ENCODE peak calls at places on chromosomes 4 and X, in eight cellular contexts. T, G, Y, S, H, F, K and X are unnamed samples.

GRCh38 chr4:187128971-187129370 is 405.3 kb upstream of the FAT1 start:
- DNase-seq in T (no peak), G (no peak), Y (no peak), S (no peak), H (no peak), F (no peak), K (no peak), X (no peak)

GRCh38 chrX:102712216-102712966 is at the start of gene GPRASP2:
- DNase-seq in T (peak; percentile 58), G (no peak), Y (peak; percentile 72), S (peak; percentile 30), H (peak; percentile 48), F (peak; percentile 19), K (no peak), X (peak; percentile 56)

GRCh38 chr4:56681158-56681848 is at the start of gene HOPX:
- DNase-seq in T (no peak), G (peak; percentile 30), Y (no peak), S (peak; percentile 67), H (peak; percentile 23), F (peak; percentile 15), K (peak; percentile 60), X (no peak)

GRCh38 chrX:106919932-106920452 is at the start of gene CLDN2:
- DNase-seq in T (peak; percentile 64), G (no peak), Y (no peak), S (no peak), H (no peak), F (no peak), K (no peak), X (peak; percentile 71)

GRCh38 chr4:54840430-54840829 is 182.7 kb downstream of the KIT start:
- DNase-seq in T (no peak), G (no peak), Y (no peak), S (no peak), H (no peak), F (no peak), K (no peak), X (no peak)

GRCh38 chrX:70476934-70477733 is 32.5 kb downstream of the DLG3 start:
- DNase-seq in T (peak; percentile 59), G (no peak), Y (no peak), S (peak; percentile 68), H (peak; percentile 74), F (peak; percentile 55), K (no peak), X (no peak)

GRCh38 chr4:155473420-155474095 is 96.8 kb upstream of the MAP9 start:
- DNase-seq in T (no peak), G (no peak), Y (no peak), S (no peak), H (no peak), F (peak; percentile 93), K (no peak), X (no peak)

GRCh38 chrX:11564546-11564945 is 101.2 kb downstream of the ARHGAP6 start:
- DNase-seq in T (no peak), G (no peak), Y (no peak), S (no peak), H (no peak), F (no peak), K (no peak), X (no peak)

GRCh38 chrX:105226499-105226898 is 6.0 kb upstream of the TEX13A start:
- DNase-seq in T (peak; percentile 46), G (no peak), Y (no peak), S (no peak), H (no peak), F (no peak), K (no peak), X (no peak)

GRCh38 chrX:119118780-119119395 is 8.7 kb downstream of the KIAA1210 start:
- DNase-seq in T (peak; percentile 67), G (peak; percentile 3), Y (peak; percentile 57), S (peak; percentile 54), H (peak; percentile 22), F (peak; percentile 60), K (no peak), X (peak; percentile 67)

GRCh38 chr4:51862781-51863180 is 19.8 kb downstream of the DCUN1D4 start:
- DNase-seq in T (no peak), G (no peak), Y (no peak), S (no peak), H (no peak), F (no peak), K (no peak), X (no peak)

GRCh38 chr4:100095729-100096595 is 94.3 kb downstream of the DDIT4L start:
- DNase-seq in T (peak; percentile 83), G (peak; percentile 14), Y (peak; percentile 78), S (peak; percentile 88), H (peak; percentile 50), F (peak; percentile 64), K (peak; percentile 88), X (no peak)

GRCh38 chr4:153233761-153234371 is 29.6 kb downstream of the TRIM2 start:
- DNase-seq in T (no peak), G (no peak), Y (no peak), S (peak; percentile 91), H (no peak), F (peak; percentile 31), K (no peak), X (no peak)

GRCh38 chr4:77308843-77309242 is 151.8 kb downstream of the CCNG2 start:
- DNase-seq in T (peak; percentile 74), G (no peak), Y (no peak), S (peak; percentile 54), H (no peak), F (peak; percentile 8), K (no peak), X (peak; percentile 75)

GRCh38 chr4:39124885-39125599 is 57.3 kb upstream of the WDR19 start:
- DNase-seq in T (no peak), G (no peak), Y (no peak), S (no peak), H (no peak), F (no peak), K (no peak), X (no peak)

GRCh38 chr4:41883988-41884737 is 51.1 kb upstream of the TMEM33 start:
- DNase-seq in T (no peak), G (no peak), Y (no peak), S (no peak), H (no peak), F (no peak), K (no peak), X (no peak)

GRCh38 chr4:41880840-41881831 is 54.1 kb upstream of the TMEM33 start:
- DNase-seq in T (peak; percentile 73), G (no peak), Y (peak; percentile 36), S (no peak), H (no peak), F (no peak), K (no peak), X (peak; percentile 78)

GRCh38 chr4:41882622-41883347 is 52.4 kb upstream of the TMEM33 start:
- DNase-seq in T (peak; percentile 57), G (no peak), Y (peak; percentile 59), S (peak; percentile 44), H (peak; percentile 46), F (peak; percentile 35), K (no peak), X (peak; percentile 93)

GRCh38 chr4:41880022-41880837 is 55.0 kb upstream of the TMEM33 start:
- DNase-seq in T (peak; percentile 42), G (no peak), Y (no peak), S (no peak), H (no peak), F (no peak), K (no peak), X (peak; percentile 48)

DNA sequence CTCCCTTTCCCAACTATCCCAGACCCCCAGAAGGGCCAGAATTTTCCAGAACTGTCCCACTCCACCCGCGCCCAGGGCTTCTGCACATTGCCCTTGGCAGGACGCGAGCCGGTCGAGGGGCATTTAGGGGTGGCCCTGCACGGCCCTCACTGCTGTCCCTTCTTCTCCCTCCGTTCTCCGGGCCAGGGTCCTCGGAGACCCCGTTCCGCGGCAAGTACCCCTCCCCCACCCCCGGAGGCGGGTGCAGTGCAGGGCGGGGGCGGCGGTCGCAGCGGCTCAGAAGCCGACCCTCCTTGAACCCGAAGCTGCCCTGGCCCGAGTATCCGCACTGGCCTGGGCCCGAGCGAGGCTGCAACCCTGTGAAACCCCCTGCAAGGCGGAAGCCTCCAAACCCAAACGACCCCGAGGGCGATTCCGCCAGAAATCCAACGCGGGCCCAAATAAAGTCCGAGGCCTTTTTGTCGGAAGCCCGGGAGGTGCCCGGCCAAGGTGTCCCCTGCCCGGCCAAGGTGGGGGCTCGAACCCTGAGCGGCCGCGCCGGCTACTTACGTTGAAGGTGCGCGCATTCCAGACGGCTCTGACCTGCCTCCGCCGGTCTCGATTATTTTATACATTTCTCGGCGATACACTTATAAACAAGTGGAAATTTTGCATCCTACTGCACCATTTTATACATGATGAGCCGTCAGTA is 53.2 kb upstream of the TMEM33 start:
- DNase-seq in T (peak; percentile 71), G (no peak), Y (peak; percentile 42), S (no peak), H (no peak), F (no peak), K (no peak), X (peak; percentile 74)
- H3K4me3 ChIP-seq in T (peak overlapping the region; percentile 56), G (peak overlapping the region; percentile 55), Y (peak overlapping the region; percentile 67), S (peak overlapping the region; percentile 18), H (peak overlapping the region; percentile 1), F (no peak overlapping the region), K (peak overlapping the region; percentile 23), X (peak overlapping the region; percentile 24)

DNA sequence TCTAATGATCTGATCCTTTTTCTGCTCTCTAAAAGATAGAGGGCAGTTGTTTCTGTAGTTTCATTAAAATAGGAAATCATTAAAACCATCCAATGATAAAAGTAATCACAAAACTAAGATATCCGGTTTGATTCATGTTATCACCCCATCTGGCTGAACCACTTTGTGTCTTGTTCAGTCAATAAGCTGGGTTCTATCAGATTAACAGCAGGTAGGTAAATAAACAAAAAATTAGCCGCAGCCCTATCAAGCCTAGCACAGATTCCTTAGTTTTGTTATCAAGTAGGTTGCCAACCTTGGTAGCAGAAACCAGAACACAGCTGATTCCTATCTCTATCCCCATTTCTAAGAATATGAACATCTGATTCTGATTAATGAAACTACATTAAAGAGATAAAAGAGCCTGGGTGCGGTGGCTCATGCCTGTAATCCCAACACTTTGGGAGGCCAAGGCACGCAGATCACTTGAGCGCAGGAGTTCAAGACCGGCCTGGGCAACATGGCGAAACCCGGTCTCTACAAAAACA is 118.6 kb upstream of the PLAC1 start:
- DNase-seq in T (no peak), G (no peak), Y (no peak), S (no peak), H (no peak), F (no peak), K (no peak), X (no peak)
- H3K36me3 ChIP-seq in T (peaks cover 6% of the 10 kb centered on the region), G (no peaks in the 10 kb centered on the region), Y (no peaks in the 10 kb centered on the region), S (peaks cover under 1% of the 10 kb centered on the region), H (no peaks in the 10 kb centered on the region), F (peaks cover 4% of the 10 kb centered on the region), K (no peaks in the 10 kb centered on the region), X (peaks cover 19% of the 10 kb centered on the region)

GRCh38 chr4:4864443-4864939 is 5.0 kb downstream of the MSX1 start:
- DNase-seq in T (no peak), G (no peak), Y (no peak), S (no peak), H (no peak), F (no peak), K (no peak), X (peak; percentile 43)
- H3K27me3 ChIP-seq in T (peaks cover 99% of the 10 kb centered on the region), G (peaks cover 7% of the 10 kb centered on the region), Y (peaks cover 69% of the 10 kb centered on the region), S (peaks cover 98% of the 10 kb centered on the region), H (no peaks in the 10 kb centered on the region), F (peaks cover 66% of the 10 kb centered on the region), K (peaks cover 70% of the 10 kb centered on the region), X (peaks cover 98% of the 10 kb centered on the region)

DNA sequence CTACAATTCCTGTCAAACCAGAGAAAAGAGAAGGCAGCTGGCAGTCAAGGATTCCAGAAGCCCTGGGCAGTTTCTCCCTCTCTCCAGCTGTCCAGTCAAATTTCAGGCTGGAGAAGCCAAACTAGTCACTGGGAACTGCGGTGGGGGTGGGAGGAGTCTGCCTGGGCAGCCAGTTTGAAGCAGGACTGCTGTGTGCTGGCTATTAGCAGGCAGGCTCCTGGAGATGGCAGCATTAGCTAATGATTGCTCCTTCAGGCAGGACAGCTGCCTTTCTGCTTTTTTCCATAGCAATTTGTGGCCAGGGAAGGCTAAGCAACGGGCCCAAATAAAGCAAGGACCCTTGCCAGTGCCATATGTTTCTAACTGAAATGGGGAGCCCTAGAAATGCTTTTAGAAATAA is 44.7 kb upstream of the FGF13 start:
- DNase-seq in T (peak; percentile 67), G (no peak), Y (peak; percentile 64), S (peak; percentile 6), H (no peak), F (no peak), K (no peak), X (peak; percentile 17)
- H3K4me3 ChIP-seq in T (no peak overlapping the region), G (no peak overlapping the region), Y (no peak overlapping the region), S (no peak overlapping the region), H (no peak overlapping the region), F (no peak overlapping the region), K (no peak overlapping the region), X (no peak overlapping the region)